ENCODE peak calls at places on chromosomes 3 and 15, in seven cellular contexts. One of them, this sample, is unnamed.

GRCh38 chr3:119580148-119580760 is 962 bp downstream of the ADPRH start:
- DNase-seq in tibial artery: peak
- DNase-seq in Calu3: no peak
- DNase-seq in stomach: no peak
- DNase-seq in right lobe of liver: no peak
- DNase-seq in fibroblast of mammary gland: peak
- DNase-seq in omental fat pad: no peak
- DNase-seq in this sample: no peak

GRCh38 chr15:29522373-29523276 is 253.0 kb upstream of the NSMCE3 start:
- DNase-seq in tibial artery: no peak
- DNase-seq in Calu3: peak
- DNase-seq in stomach: no peak
- DNase-seq in right lobe of liver: no peak
- DNase-seq in fibroblast of mammary gland: no peak
- DNase-seq in omental fat pad: no peak
- DNase-seq in this sample: no peak

GRCh38 chr3:194369522-194370279 is at the start of gene LRRC15:
- DNase-seq in tibial artery: no peak
- DNase-seq in Calu3: peak
- DNase-seq in stomach: peak
- DNase-seq in right lobe of liver: no peak
- DNase-seq in fibroblast of mammary gland: peak
- DNase-seq in omental fat pad: no peak
- DNase-seq in this sample: no peak

GRCh38 chr3:138328341-138328740 is 1.3 kb downstream of the NME9 start:
- DNase-seq in tibial artery: no peak
- DNase-seq in Calu3: no peak
- DNase-seq in stomach: no peak
- DNase-seq in right lobe of liver: no peak
- DNase-seq in fibroblast of mammary gland: peak
- DNase-seq in omental fat pad: no peak
- DNase-seq in this sample: peak

GRCh38 chr3:43343185-43343584 is 56.8 kb downstream of the SNRK start:
- DNase-seq in tibial artery: no peak
- DNase-seq in Calu3: no peak
- DNase-seq in stomach: no peak
- DNase-seq in right lobe of liver: no peak
- DNase-seq in fibroblast of mammary gland: no peak
- DNase-seq in omental fat pad: no peak
- DNase-seq in this sample: no peak

GRCh38 chr3:88084006-88084597 is 25.0 kb downstream of the ZNF654 start:
- DNase-seq in tibial artery: no peak
- DNase-seq in Calu3: no peak
- DNase-seq in stomach: no peak
- DNase-seq in right lobe of liver: no peak
- DNase-seq in fibroblast of mammary gland: no peak
- DNase-seq in omental fat pad: no peak
- DNase-seq in this sample: no peak

GRCh38 chr15:70436428-70436827 is 326.9 kb downstream of the UACA start:
- DNase-seq in tibial artery: no peak
- DNase-seq in Calu3: no peak
- DNase-seq in stomach: no peak
- DNase-seq in right lobe of liver: no peak
- DNase-seq in fibroblast of mammary gland: no peak
- DNase-seq in omental fat pad: no peak
- DNase-seq in this sample: no peak

GRCh38 chr3:127081001-127081720 is 98.2 kb downstream of the PLXNA1 start:
- DNase-seq in tibial artery: no peak
- DNase-seq in Calu3: no peak
- DNase-seq in stomach: no peak
- DNase-seq in right lobe of liver: peak
- DNase-seq in fibroblast of mammary gland: no peak
- DNase-seq in omental fat pad: no peak
- DNase-seq in this sample: no peak

GRCh38 chr3:194104041-194104751 is 31.8 kb upstream of the HES1 start:
- DNase-seq in tibial artery: no peak
- DNase-seq in Calu3: no peak
- DNase-seq in stomach: no peak
- DNase-seq in right lobe of liver: no peak
- DNase-seq in fibroblast of mammary gland: no peak
- DNase-seq in omental fat pad: no peak
- DNase-seq in this sample: no peak

GRCh38 chr3:13563911-13564310 is 15.0 kb downstream of the FBLN2 start:
- DNase-seq in tibial artery: no peak
- DNase-seq in Calu3: no peak
- DNase-seq in stomach: no peak
- DNase-seq in right lobe of liver: no peak
- DNase-seq in fibroblast of mammary gland: no peak
- DNase-seq in omental fat pad: no peak
- DNase-seq in this sample: no peak
- TF ChIP-seq CTCF in tibial artery: no peak
- TF ChIP-seq CTCF in Calu3: no peak
- TF ChIP-seq CTCF in stomach: no peak
- TF ChIP-seq CTCF in right lobe of liver: no peak
- TF ChIP-seq CTCF in fibroblast of mammary gland: no peak
- TF ChIP-seq CTCF in omental fat pad: no peak
- TF ChIP-seq CTCF in this sample: no peak

GRCh38 chr15:42593143-42593542 is 17.7 kb downstream of the STARD9 start:
- DNase-seq in tibial artery: peak
- DNase-seq in Calu3: no peak
- DNase-seq in stomach: no peak
- DNase-seq in right lobe of liver: no peak
- DNase-seq in fibroblast of mammary gland: peak
- DNase-seq in omental fat pad: no peak
- DNase-seq in this sample: no peak

GRCh38 chr15:42590619-42591237 is 15.3 kb downstream of the STARD9 start:
- DNase-seq in tibial artery: no peak
- DNase-seq in Calu3: no peak
- DNase-seq in stomach: no peak
- DNase-seq in right lobe of liver: no peak
- DNase-seq in fibroblast of mammary gland: no peak
- DNase-seq in omental fat pad: no peak
- DNase-seq in this sample: no peak

GRCh38 chr15:42595641-42596240 is 20.3 kb downstream of the STARD9 start:
- DNase-seq in tibial artery: no peak
- DNase-seq in Calu3: no peak
- DNase-seq in stomach: no peak
- DNase-seq in right lobe of liver: no peak
- DNase-seq in fibroblast of mammary gland: peak
- DNase-seq in omental fat pad: no peak
- DNase-seq in this sample: no peak

GRCh38 chr15:42591238-42591936 is 16.0 kb downstream of the STARD9 start:
- DNase-seq in tibial artery: no peak
- DNase-seq in Calu3: no peak
- DNase-seq in stomach: no peak
- DNase-seq in right lobe of liver: no peak
- DNase-seq in fibroblast of mammary gland: peak
- DNase-seq in omental fat pad: no peak
- DNase-seq in this sample: no peak
- TF ChIP-seq CTCF in tibial artery: peak
- TF ChIP-seq CTCF in Calu3: no peak
- TF ChIP-seq CTCF in stomach: peak
- TF ChIP-seq CTCF in right lobe of liver: peak
- TF ChIP-seq CTCF in fibroblast of mammary gland: peak
- TF ChIP-seq CTCF in omental fat pad: no peak
- TF ChIP-seq CTCF in this sample: peak

GRCh38 chr3:27596334-27596841 is 112.2 kb upstream of the SLC4A7 start:
- DNase-seq in tibial artery: no peak
- DNase-seq in Calu3: peak
- DNase-seq in stomach: no peak
- DNase-seq in right lobe of liver: no peak
- DNase-seq in fibroblast of mammary gland: peak
- DNase-seq in omental fat pad: no peak
- DNase-seq in this sample: no peak
- TF ChIP-seq CTCF in tibial artery: no peak
- TF ChIP-seq CTCF in Calu3: no peak
- TF ChIP-seq CTCF in stomach: no peak
- TF ChIP-seq CTCF in right lobe of liver: no peak
- TF ChIP-seq CTCF in fibroblast of mammary gland: no peak
- TF ChIP-seq CTCF in omental fat pad: no peak
- TF ChIP-seq CTCF in this sample: no peak

DNA sequence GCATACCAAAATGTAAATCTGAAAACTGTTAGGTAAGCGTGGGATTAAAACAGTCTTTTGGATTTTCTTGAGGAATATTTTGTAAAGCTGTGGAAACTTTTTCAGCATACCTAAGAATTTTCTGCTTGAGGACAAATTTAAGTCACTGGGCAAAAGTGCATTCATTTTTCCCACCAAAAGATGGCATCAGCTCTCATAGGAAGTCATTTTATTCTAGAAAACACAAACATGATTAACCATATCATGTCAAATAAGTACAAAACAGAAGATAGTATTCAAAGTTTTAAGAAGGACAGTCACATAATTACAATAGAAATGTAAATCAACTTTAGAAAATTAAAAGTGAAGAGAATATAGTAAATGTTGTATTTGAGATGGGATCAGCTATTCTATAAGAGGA is 63.5 kb downstream of the SLC49A4 start:
- DNase-seq in tibial artery: no peak
- DNase-seq in Calu3: no peak
- DNase-seq in stomach: no peak
- DNase-seq in right lobe of liver: no peak
- DNase-seq in fibroblast of mammary gland: peak
- DNase-seq in omental fat pad: no peak
- DNase-seq in this sample: no peak
- TF ChIP-seq CTCF in tibial artery: peak
- TF ChIP-seq CTCF in Calu3: no peak
- TF ChIP-seq CTCF in stomach: no peak
- TF ChIP-seq CTCF in right lobe of liver: peak
- TF ChIP-seq CTCF in fibroblast of mammary gland: peak
- TF ChIP-seq CTCF in omental fat pad: no peak
- TF ChIP-seq CTCF in this sample: peak